ENCODE peak calls at places on chromosomes 12 and 14, in four cellular contexts. P is SK-N-SH, T is K562, I is GM12878. R is an unnamed sample.

GRCh38 chr14:75249251-75249957 is 29.2 kb upstream of the FOS start:
- DNase-seq in P (no peak), T (peak), I (peak), R (no peak)

GRCh38 chr12:114955414-114956014 is 271.5 kb upstream of the TBX3 start:
- DNase-seq in P (no peak), T (peak), I (no peak), R (no peak)

GRCh38 chr14:89304972-89305703 is 111.9 kb downstream of the FOXN3 start:
- DNase-seq in P (peak), T (no peak), I (peak), R (no peak)

GRCh38 chr14:61561144-61561543 is 134.2 kb upstream of the HIF1A start:
- DNase-seq in P (peak), T (no peak), I (no peak), R (no peak)

GRCh38 chr12:113575386-113575785 is 103.7 kb upstream of the LHX5 start:
- DNase-seq in P (no peak), T (no peak), I (no peak), R (no peak)

GRCh38 chr12:56007892-56008471 is 10.9 kb downstream of the SUOX start:
- DNase-seq in P (no peak), T (no peak), I (no peak), R (no peak)

GRCh38 chr12:93894391-93895095 is 217.4 kb downstream of the CRADD start:
- DNase-seq in P (peak), T (no peak), I (no peak), R (no peak)

GRCh38 chr12:64243809-64244208 is 21.7 kb upstream of the KICS2 start:
- DNase-seq in P (no peak), T (no peak), I (no peak), R (no peak)

GRCh38 chr12:38934078-38934584 is 28.7 kb upstream of the CPNE8 start:
- DNase-seq in P (no peak), T (peak), I (no peak), R (no peak)

GRCh38 chr12:45327823-45328383 is 112.0 kb downstream of the ANO6 start:
- DNase-seq in P (no peak), T (no peak), I (no peak), R (no peak)

GRCh38 chr12:31896514-31897039 is 62.6 kb upstream of the RESF1 start:
- DNase-seq in P (no peak), T (peak), I (peak), R (no peak)

GRCh38 chr14:68172664-68173063 is 353.1 kb downstream of the RAD51B start:
- DNase-seq in P (no peak), T (no peak), I (peak), R (no peak)

GRCh38 chr12:69570000-69570516 is 15.2 kb upstream of the CCT2 start:
- DNase-seq in P (no peak), T (no peak), I (no peak), R (no peak)
- TF ChIP-seq NRF1 in P (no peak), T (no peak), I (no peak), R (no peak)

DNA sequence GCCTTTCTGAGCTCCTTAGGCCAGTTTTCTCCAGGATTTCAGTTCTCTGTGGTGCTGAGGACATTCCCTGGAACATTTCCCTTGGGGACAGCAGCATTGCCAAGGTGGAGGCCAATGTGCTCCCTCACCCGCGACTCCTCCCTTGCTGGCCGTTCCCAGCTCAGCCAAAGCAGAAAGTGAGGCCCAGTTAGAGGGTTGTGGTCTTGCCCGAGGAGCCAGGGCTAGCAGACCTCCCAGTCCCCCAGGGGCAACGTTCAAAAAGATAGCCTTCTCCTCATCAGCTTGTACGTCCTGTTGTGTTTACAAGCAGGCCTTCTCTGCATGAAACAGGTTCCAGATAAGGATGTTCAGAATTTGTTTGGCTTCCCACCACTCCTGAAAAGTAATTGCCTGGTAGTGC is 78.4 kb downstream of the SSPN start:
- DNase-seq in P (no peak), T (peak), I (no peak), R (no peak)
- TF ChIP-seq NRF1 in P (no peak), T (no peak), I (no peak), R (no peak)

GRCh38 chr12:27398466-27398865 is 48.1 kb upstream of the SMCO2 start:
- DNase-seq in P (no peak), T (no peak), I (no peak), R (no peak)
- TF ChIP-seq NRF1 in P (no peak), T (no peak), I (no peak), R (no peak)

GRCh38 chr12:19439059-19440018 is at the start of gene AEBP2:
- DNase-seq in P (peak), T (peak), I (peak), R (peak)

GRCh38 chr12:19440019-19440858 is 947 bp downstream of the AEBP2 start:
- DNase-seq in P (peak), T (peak), I (no peak), R (no peak)

GRCh38 chr12:19436931-19437330 is 2.4 kb upstream of the AEBP2 start:
- DNase-seq in P (no peak), T (no peak), I (no peak), R (peak)

GRCh38 chr12:19435831-19436497 is 3.3 kb upstream of the AEBP2 start:
- DNase-seq in P (no peak), T (no peak), I (no peak), R (no peak)

DNA sequence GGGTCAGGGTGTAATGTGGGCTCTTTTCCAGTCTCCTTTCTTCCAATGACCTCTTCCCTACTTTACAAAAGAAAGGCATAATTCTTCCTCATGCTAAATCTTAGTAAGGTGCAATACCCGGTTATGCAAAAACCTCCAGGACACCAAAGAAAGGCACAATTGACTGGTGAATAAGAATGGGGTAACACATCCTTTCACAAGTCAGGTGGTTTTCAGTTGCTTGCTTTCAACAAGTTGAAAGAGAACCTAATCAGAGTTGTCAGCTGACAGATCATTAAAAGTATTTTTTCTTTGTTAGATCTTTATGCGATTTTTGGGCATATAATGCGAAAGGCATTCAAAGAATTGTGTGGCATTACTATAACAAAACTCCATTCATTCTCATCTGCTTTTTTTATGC is 1.3 kb upstream of the AEBP2 start:
- DNase-seq in P (no peak), T (no peak), I (no peak), R (peak)
- TF ChIP-seq NRF1 in P (no peak), T (no peak), I (no peak), R (no peak)

GRCh38 chr14:29926701-29927595 is 699 bp downstream of the PRKD1 start:
- DNase-seq in P (peak), T (no peak), I (no peak), R (no peak)

GRCh38 chr14:29927596-29928341 is at the start of gene PRKD1:
- DNase-seq in P (peak), T (peak), I (no peak), R (peak)

GRCh38 chr14:29925736-29926135 is 1.9 kb downstream of the PRKD1 start:
- DNase-seq in P (no peak), T (no peak), I (no peak), R (no peak)

GRCh38 chr14:29925106-29925722 is 2.4 kb downstream of the PRKD1 start:
- DNase-seq in P (no peak), T (no peak), I (no peak), R (no peak)

GRCh38 chr14:29926228-29926627 is 1.4 kb downstream of the PRKD1 start:
- DNase-seq in P (no peak), T (no peak), I (no peak), R (no peak)
- TF ChIP-seq NRF1 in P (no peak), T (no peak), I (no peak), R (no peak)

DNA sequence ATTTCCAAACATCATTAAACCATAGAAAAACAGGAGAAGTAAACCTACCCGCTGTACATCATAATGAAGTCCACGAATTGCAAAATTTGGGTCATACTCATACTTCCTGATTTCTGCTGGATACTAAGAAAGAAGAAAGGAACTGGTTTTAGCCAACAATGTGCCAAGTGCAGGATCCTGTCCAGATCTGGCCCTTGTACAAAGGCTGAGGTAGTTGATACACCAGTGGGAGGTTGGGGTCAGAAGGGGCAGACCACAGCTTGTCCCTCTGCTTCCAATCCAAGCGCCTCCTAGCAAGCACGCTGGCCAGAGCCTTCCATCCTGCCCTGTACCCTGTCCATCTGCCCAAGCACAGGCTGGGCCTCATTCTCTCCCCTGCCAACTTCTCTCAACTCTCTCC is 34.2 kb downstream of the NT5DC3 start:
- DNase-seq in P (no peak), T (peak), I (no peak), R (no peak)
- TF ChIP-seq NRF1 in P (no peak), T (no peak), I (no peak), R (no peak)

DNA sequence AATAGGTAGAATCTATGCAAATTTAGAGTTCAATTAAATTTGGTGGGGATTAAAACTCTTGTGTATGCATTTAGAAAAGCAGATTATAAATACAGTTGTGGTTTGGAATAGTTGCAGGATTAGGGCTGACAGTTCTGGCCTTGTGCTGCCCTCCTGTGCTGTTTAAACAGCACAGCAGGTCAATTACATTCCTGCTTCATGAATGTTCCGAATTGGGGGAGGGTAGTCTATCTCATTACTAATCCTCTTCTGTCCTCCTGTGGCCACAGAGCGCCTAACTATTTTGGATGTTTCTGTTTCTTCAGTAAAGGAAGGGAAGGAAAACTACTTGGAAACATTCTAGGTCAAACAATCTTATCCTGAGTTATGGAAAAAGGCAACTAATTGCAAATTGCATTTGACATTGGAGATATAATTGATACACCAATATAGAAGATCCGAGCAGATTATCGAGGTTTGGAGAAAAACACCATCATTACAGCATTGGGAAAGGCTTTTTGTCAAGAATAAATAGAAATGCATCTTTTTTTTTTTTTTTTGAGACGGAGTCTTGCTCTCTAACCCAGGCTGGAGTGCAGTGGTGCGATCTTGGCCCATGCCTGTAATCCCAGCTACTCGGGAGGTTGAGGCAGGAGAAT is 8.7 kb upstream of the GPR19 start:
- DNase-seq in P (peak), T (peak), I (no peak), R (no peak)
- TF ChIP-seq NRF1 in P (no peak), T (no peak), I (no peak), R (no peak)

GRCh38 chr12:28568709-28569108 is 378.5 kb downstream of the CCDC91 start:
- DNase-seq in P (peak), T (no peak), I (no peak), R (no peak)

GRCh38 chr12:28558232-28558631 is 368.0 kb downstream of the CCDC91 start:
- DNase-seq in P (no peak), T (no peak), I (no peak), R (no peak)

GRCh38 chr12:28568083-28568482 is 377.8 kb downstream of the CCDC91 start:
- DNase-seq in P (peak), T (no peak), I (no peak), R (no peak)

GRCh38 chr12:28563926-28564325 is 373.7 kb downstream of the CCDC91 start:
- DNase-seq in P (no peak), T (no peak), I (no peak), R (no peak)

GRCh38 chr12:28563286-28563685 is 373.0 kb downstream of the CCDC91 start:
- DNase-seq in P (no peak), T (no peak), I (no peak), R (no peak)
- TF ChIP-seq NRF1 in P (no peak), T (no peak), I (no peak), R (no peak)